ENCODE peak calls at places on chromosomes 11 and 22, in nine cellular contexts. U, E, M, X, J, V, Q, T and L are unnamed samples.
A peak's percentile ranks its signal among the peaks of the same experiment; 100 is the strongest.

GRCh38 chr11:62124186-62125113 is 639 bp downstream of the INCENP start:
- DNase-seq in U (no peak), E (no peak), V (peak; percentile 59), T (peak; percentile 39), M (no peak), Q (no peak), X (no peak), J (no peak), L (no peak)

GRCh38 chr11:108958446-108959123 is 293.7 kb downstream of the DDX10 start:
- DNase-seq in T (no peak), Q (no peak), J (no peak), M (no peak), V (no peak), U (no peak), E (no peak), X (peak; percentile 70), L (peak; percentile 67)

GRCh38 chr11:131037873-131038272 is 121.6 kb upstream of the SNX19 start:
- DNase-seq in M (no peak), X (no peak), E (no peak), J (no peak), T (no peak), U (no peak), V (no peak), Q (no peak), L (no peak)

GRCh38 chr11:34732831-34733230 is 111.9 kb downstream of the EHF start:
- DNase-seq in M (no peak), V (no peak), U (no peak), X (no peak), T (no peak), J (no peak), E (no peak), Q (no peak), L (no peak)

GRCh38 chr11:64742087-64742939 is 1.6 kb downstream of the RASGRP2 start:
- DNase-seq in V (no peak), X (no peak), J (no peak), U (no peak), E (no peak), M (no peak), Q (no peak), T (no peak), L (no peak)

GRCh38 chr11:96393753-96394348 is 4.0 kb downstream of the JRKL start:
- DNase-seq in V (no peak), Q (peak; percentile 49), U (no peak), E (peak; percentile 14), M (no peak), J (no peak), T (peak; percentile 17), X (no peak), L (peak; percentile 32)

GRCh38 chr22:40004836-40005235 is 10.1 kb downstream of the FAM83F start:
- DNase-seq in U (no peak), V (no peak), M (no peak), T (no peak), Q (no peak), J (no peak), E (no peak), X (no peak), L (no peak)

GRCh38 chr11:96215094-96215782 is 127.8 kb downstream of the MAML2 start:
- DNase-seq in Q (no peak), X (no peak), T (no peak), V (no peak), J (no peak), U (no peak), M (no peak), E (no peak), L (no peak)

GRCh38 chr11:66359662-66360087 is 11.9 kb downstream of the SLC29A2 start:
- DNase-seq in Q (no peak), X (no peak), M (no peak), U (no peak), E (no peak), T (no peak), J (no peak), V (no peak), L (no peak)

GRCh38 chr11:78791254-78791653 is 216.6 kb upstream of the NARS2 start:
- DNase-seq in U (no peak), X (no peak), T (no peak), M (no peak), J (no peak), V (no peak), E (no peak), Q (no peak), L (no peak)

GRCh38 chr11:66603072-66603471 is 10.1 kb downstream of the CCS start:
- DNase-seq in J (no peak), T (no peak), E (no peak), Q (no peak), V (no peak), X (no peak), M (no peak), U (no peak), L (no peak)

GRCh38 chr11:69335010-69335409 is 41.1 kb downstream of the MYEOV start:
- DNase-seq in T (no peak), Q (no peak), J (no peak), X (no peak), V (no peak), E (no peak), M (no peak), U (no peak), L (no peak)

GRCh38 chr22:40428796-40429195 is 58.4 kb downstream of the SGSM3 start:
- DNase-seq in M (no peak), T (no peak), J (no peak), X (no peak), E (no peak), Q (no peak), U (no peak), V (no peak), L (no peak)

GRCh38 chr11:13051257-13051656 is 42.1 kb downstream of the RASSF10 start:
- DNase-seq in V (no peak), Q (no peak), E (no peak), M (no peak), T (no peak), U (no peak), J (no peak), X (no peak), L (no peak)

GRCh38 chr11:111361082-111361801 is 17.8 kb downstream of the POU2AF1 start:
- DNase-seq in V (no peak), Q (no peak), E (no peak), T (no peak), U (no peak), J (no peak), X (no peak), M (no peak), L (no peak)

GRCh38 chr22:35274154-35274871 is 17.0 kb downstream of the HMGXB4 start:
- DNase-seq in Q (no peak), E (no peak), J (no peak), X (no peak), V (no peak), T (no peak), M (no peak), U (no peak), L (no peak)

GRCh38 chr22:29113329-29113728 is 40.5 kb downstream of the KREMEN1 start:
- DNase-seq in Q (no peak), V (no peak), X (no peak), T (no peak), E (no peak), U (no peak), J (no peak), M (no peak), L (no peak)

GRCh38 chr11:69242583-69242940 is 51.4 kb upstream of the MYEOV start:
- DNase-seq in V (no peak), Q (no peak), M (no peak), X (no peak), E (no peak), T (no peak), U (no peak), J (no peak), L (no peak)

GRCh38 chr11:119566299-119566698 is 143.3 kb upstream of the THY1 start:
- DNase-seq in E (no peak), Q (no peak), X (no peak), M (no peak), T (no peak), V (peak; percentile 48), U (no peak), J (no peak), L (no peak)

GRCh38 chr22:19874307-19875060 is 19.8 kb upstream of the GNB1L start:
- DNase-seq in X (no peak), U (no peak), V (no peak), E (no peak), Q (no peak), T (no peak), J (no peak), M (no peak), L (no peak)

GRCh38 chr11:19577849-19578619 is 134.6 kb upstream of the NAV2 start:
- DNase-seq in Q (no peak), U (no peak), X (peak; percentile 73), T (no peak), E (no peak), M (no peak), V (no peak), J (no peak), L (peak; percentile 52)

GRCh38 chr11:3102641-3102921 is 45.4 kb upstream of the CARS1 start:
- DNase-seq in U (no peak), J (no peak), X (no peak), Q (no peak), M (no peak), V (no peak), T (no peak), E (no peak), L (no peak)

GRCh38 chr11:16511109-16511806 is 154.9 kb upstream of the SOX6 start:
- DNase-seq in V (peak; percentile 4), X (no peak), T (no peak), U (no peak), J (no peak), E (peak; percentile 36), Q (no peak), M (no peak), L (peak; percentile 9)

GRCh38 chr11:100855466-100856067 is 168.5 kb downstream of the ARHGAP42 start:
- DNase-seq in U (no peak), Q (peak; percentile 62), M (no peak), E (no peak), T (no peak), V (no peak), X (peak; percentile 34), J (no peak), L (no peak)

GRCh38 chr11:72349053-72349452 is 85.3 kb downstream of the CLPB start:
- DNase-seq in Q (no peak), T (no peak), X (no peak), U (no peak), M (no peak), V (no peak), J (no peak), E (no peak), L (no peak)

GRCh38 chr11:64560139-64560771 is 30.8 kb upstream of the SLC22A12 start:
- DNase-seq in X (no peak), M (no peak), J (no peak), T (no peak), Q (no peak), E (no peak), V (no peak), U (no peak), L (no peak)

GRCh38 chr11:11979487-11980117 is 28.8 kb downstream of the DKK3 start:
- DNase-seq in Q (no peak), M (no peak), V (peak; percentile 13), E (peak; percentile 56), U (no peak), J (no peak), T (no peak), X (no peak), L (no peak)

GRCh38 chr22:50314455-50315288 is 7.2 kb upstream of the PLXNB2 start:
- DNase-seq in T (no peak), X (no peak), V (no peak), M (peak; percentile 63), E (no peak), Q (no peak), U (peak; percentile 65), J (peak; percentile 46), L (no peak)

GRCh38 chr11:69321877-69322350 is 28.0 kb downstream of the MYEOV start:
- DNase-seq in J (no peak), U (no peak), X (no peak), T (no peak), Q (no peak), E (peak; percentile 73), M (no peak), V (no peak), L (no peak)

GRCh38 chr11:44674809-44675208 is 52.0 kb upstream of the TSPAN18 start:
- DNase-seq in X (no peak), Q (no peak), M (no peak), E (no peak), T (no peak), J (no peak), V (no peak), U (no peak), L (no peak)

GRCh38 chr11:86497310-86497709 is 122.6 kb downstream of the CCDC81 start:
- DNase-seq in J (no peak), M (no peak), Q (peak; percentile 29), E (peak; percentile 45), V (no peak), T (no peak), X (no peak), U (no peak), L (no peak)